ENCODE peak calls at places on chromosomes 12 and 14, in six cellular contexts. D is bronchial epithelial cell, B is tibial artery, Q is lung, O is cardiac fibroblast, I is left ventricle myocardium inferior. C is an unnamed sample.

GRCh38 chr14:54946500-54946899 is 43.9 kb upstream of the GCH1 start:
- DNase-seq in I (no peak), Q (no peak), D (no peak), O (no peak), B (no peak), C (no peak)

GRCh38 chr14:76868453-76869170 is 42.4 kb downstream of the LRRC74A start:
- DNase-seq in Q (no peak), O (no peak), I (no peak), B (no peak), D (no peak), C (no peak)

GRCh38 chr12:14834502-14834901 is 8.8 kb downstream of the ART4 start:
- DNase-seq in Q (no peak), O (no peak), B (no peak), I (no peak), D (no peak), C (no peak)

GRCh38 chr14:57323703-57324102 is 54.9 kb downstream of the AP5M1 start:
- DNase-seq in I (no peak), D (no peak), O (no peak), B (no peak), Q (no peak), C (no peak)

GRCh38 chr14:65070710-65071033 is 31.6 kb downstream of the MAX start:
- DNase-seq in Q (no peak), O (no peak), B (no peak), D (no peak), I (no peak), C (no peak)

GRCh38 chr14:38197001-38197760 is 10.5 kb upstream of the SSTR1 start:
- DNase-seq in O (peak; percentile 28), Q (no peak), I (no peak), B (no peak), D (no peak), C (no peak)

GRCh38 chr12:124506145-124506831 is 61.1 kb downstream of the NCOR2 start:
- DNase-seq in I (peak; percentile 86), D (no peak), O (peak; percentile 72), Q (peak; percentile 70), B (peak; percentile 87), C (no peak)

GRCh38 chr12:2844786-2845185 is 10.0 kb upstream of the NRIP2 start:
- DNase-seq in D (no peak), I (no peak), O (no peak), Q (no peak), B (no peak), C (no peak)

GRCh38 chr14:87686736-87687135 is 306.2 kb downstream of the GALC start:
- DNase-seq in I (no peak), B (no peak), O (no peak), Q (no peak), D (no peak), C (no peak)

GRCh38 chr14:68972507-68973272 is 6.4 kb downstream of the ACTN1 start:
- DNase-seq in I (no peak), B (no peak), D (no peak), O (no peak), Q (no peak), C (peak; percentile 88)

GRCh38 chr14:50961606-50962259 is 17.4 kb upstream of the PYGL start:
- DNase-seq in D (peak; percentile 76), B (no peak), Q (peak; percentile 26), O (peak; percentile 92), I (no peak), C (peak; percentile 80)

GRCh38 chr12:120224304-120225199 is 23.6 kb upstream of the RPLP0 start:
- DNase-seq in D (no peak), I (peak; percentile 48), Q (peak; percentile 84), O (no peak), B (no peak), C (no peak)

GRCh38 chr12:24911284-24911791 is 37.6 kb downstream of the BCAT1 start:
- DNase-seq in B (no peak), O (peak; percentile 73), Q (no peak), I (no peak), D (no peak), C (peak; percentile 89)

GRCh38 chr14:38721822-38722431 is 381.1 kb downstream of the SEC23A start:
- DNase-seq in B (peak; percentile 80), O (peak; percentile 68), D (peak; percentile 46), I (peak; percentile 21), Q (peak; percentile 51), C (no peak)

GRCh38 chr12:106010746-106011145 is 128.0 kb downstream of the NUAK1 start:
- DNase-seq in O (no peak), I (no peak), B (no peak), Q (no peak), D (no peak), C (no peak)

GRCh38 chr12:1744932-1745331 is 54.1 kb downstream of the ADIPOR2 start:
- DNase-seq in B (no peak), O (no peak), Q (no peak), I (no peak), D (no peak), C (no peak)

GRCh38 chr14:52918486-52918885 is 32.4 kb downstream of the FERMT2 start:
- DNase-seq in Q (no peak), D (peak; percentile 92), B (no peak), O (peak; percentile 93), I (no peak), C (no peak)

GRCh38 chr14:100605706-100606686 is 18.8 kb upstream of the BEGAIN start:
- DNase-seq in B (no peak), I (no peak), Q (no peak), O (no peak), D (no peak), C (no peak)

GRCh38 chr12:26701604-26702215 is 131.3 kb downstream of the ITPR2 start:
- DNase-seq in I (no peak), B (no peak), Q (no peak), D (peak; percentile 59), O (peak; percentile 78), C (no peak)

GRCh38 chr12:15088115-15088514 is 115.3 kb downstream of the PDE6H start:
- DNase-seq in Q (no peak), O (no peak), I (no peak), D (no peak), B (no peak), C (no peak)

GRCh38 chr12:48986720-48987291 is 8.7 kb downstream of the WNT1 start:
- DNase-seq in B (no peak), D (no peak), I (no peak), Q (no peak), O (no peak), C (no peak)

GRCh38 chr12:85253823-85254222 is 26.2 kb upstream of the ALX1 start:
- DNase-seq in D (peak; percentile 6), Q (no peak), O (no peak), B (no peak), I (no peak), C (no peak)

GRCh38 chr12:94793191-94793595 is 142.8 kb upstream of the TMCC3 start:
- DNase-seq in I (no peak), Q (no peak), B (no peak), O (peak; percentile 6), D (peak; percentile 27), C (no peak)

GRCh38 chr12:46983393-46983793 is 96.0 kb upstream of the PCED1B start:
- DNase-seq in O (no peak), Q (no peak), D (peak; percentile 44), B (no peak), I (no peak), C (no peak)

GRCh38 chr12:113136128-113136989 is 798 bp upstream of the RASAL1 start:
- DNase-seq in O (no peak), D (no peak), Q (no peak), B (no peak), I (no peak), C (no peak)
- H3K4me3 ChIP-seq in O (no peak overlapping the region), D (no peak overlapping the region), Q (no peak overlapping the region), B (no peak overlapping the region), I (no peak overlapping the region), C (no peak overlapping the region)

DNA sequence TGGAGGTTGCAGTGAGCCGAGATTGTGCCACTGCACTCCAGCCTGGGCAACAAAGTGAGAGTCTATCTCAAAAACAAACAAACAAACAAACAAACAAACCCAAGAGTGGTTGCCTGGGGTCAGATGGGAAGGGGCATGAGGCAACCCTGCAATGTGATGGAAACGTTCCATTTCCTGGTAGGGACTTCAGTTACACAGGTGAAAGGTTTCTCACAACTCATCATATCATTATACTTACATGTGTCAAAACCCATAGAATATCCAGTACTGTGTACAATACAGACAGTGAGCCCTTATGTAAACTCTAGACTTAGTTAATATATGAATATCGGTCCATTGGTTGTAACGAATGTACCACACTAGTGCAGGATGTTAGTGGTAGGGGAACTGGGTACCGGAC is 7.2 kb upstream of the KLC1 start:
- DNase-seq in D (no peak), B (no peak), Q (no peak), I (no peak), O (no peak), C (no peak)
- H3K4me3 ChIP-seq in D (no peak overlapping the region), B (no peak overlapping the region), Q (no peak overlapping the region), I (no peak overlapping the region), O (no peak overlapping the region), C (no peak overlapping the region)

GRCh38 chr12:13504736-13505135 is 308.2 kb downstream of the EMP1 start:
- DNase-seq in Q (no peak), O (no peak), I (no peak), B (no peak), D (peak; percentile 63), C (no peak)

GRCh38 chr12:13505636-13506035 is 309.1 kb downstream of the EMP1 start:
- DNase-seq in Q (no peak), O (no peak), B (no peak), D (no peak), I (no peak), C (no peak)

GRCh38 chr12:13503094-13503835 is 306.7 kb downstream of the EMP1 start:
- DNase-seq in I (no peak), D (peak; percentile 53), B (no peak), O (no peak), Q (no peak), C (no peak)

GRCh38 chr12:13505224-13505623 is 308.7 kb downstream of the EMP1 start:
- DNase-seq in D (peak; percentile 13), I (no peak), O (no peak), B (no peak), Q (no peak), C (no peak)

DNA sequence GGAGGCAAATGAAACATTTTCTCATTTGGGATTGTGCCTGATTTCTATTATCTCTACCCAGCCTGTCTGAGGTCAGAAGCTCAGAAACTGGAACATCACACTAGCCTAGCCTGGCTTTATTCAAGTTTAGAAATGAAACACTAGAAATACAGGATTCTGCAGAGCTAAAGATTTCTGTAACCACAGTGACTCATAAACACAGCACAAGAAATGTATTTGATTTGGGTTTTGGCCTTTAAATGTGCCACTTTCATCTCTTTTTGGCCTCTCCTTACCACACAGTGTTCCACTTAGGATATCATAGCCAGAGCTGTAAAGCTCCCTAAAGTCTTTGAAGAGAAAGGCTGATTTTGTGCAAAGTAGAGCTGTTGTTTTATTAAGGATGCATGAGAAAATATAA is 307.5 kb downstream of the EMP1 start:
- DNase-seq in Q (no peak), B (no peak), I (no peak), O (peak; percentile 9), D (peak; percentile 43), C (no peak)
- H3K4me3 ChIP-seq in Q (no peak overlapping the region), B (no peak overlapping the region), I (no peak overlapping the region), O (no peak overlapping the region), D (no peak overlapping the region), C (no peak overlapping the region)

DNA sequence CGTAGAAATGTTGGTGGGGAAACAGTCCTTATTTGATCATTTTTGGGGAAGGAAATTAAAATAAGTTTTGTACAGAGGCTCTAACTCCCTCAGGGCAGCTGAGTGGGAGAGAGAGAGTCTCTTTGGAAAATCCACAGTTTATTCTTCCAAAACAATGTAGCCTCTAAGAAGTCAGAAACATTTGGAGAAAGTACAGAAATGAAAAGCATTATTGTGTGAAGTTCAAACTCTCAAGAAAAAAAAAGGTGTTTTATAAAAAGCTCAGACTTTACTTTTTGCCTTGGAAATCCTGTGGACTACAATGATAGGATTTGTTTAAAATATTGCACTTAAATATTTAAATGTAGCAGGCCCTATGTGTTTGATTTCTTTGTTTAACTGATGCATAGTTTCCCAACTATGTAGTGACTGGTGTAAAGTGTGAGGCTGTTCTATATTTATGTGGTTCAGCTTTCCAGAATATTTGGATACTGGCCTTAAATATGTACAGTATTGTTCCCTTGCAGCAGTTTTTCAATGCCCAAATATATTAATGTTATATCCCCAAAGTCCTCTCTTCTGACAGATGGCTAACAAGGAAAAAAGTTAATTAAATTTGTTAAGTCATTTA is 82.0 kb upstream of the OTOGL start:
- DNase-seq in Q (no peak), B (no peak), I (no peak), O (no peak), D (no peak), C (no peak)
- H3K4me3 ChIP-seq in Q (no peak overlapping the region), B (peak overlapping the region; percentile 4), I (no peak overlapping the region), O (no peak overlapping the region), D (no peak overlapping the region), C (no peak overlapping the region)